ENCODE peak calls at places on chromosomes 12 and 14, in nine cellular contexts. One of them, this sample, is unnamed.

GRCh38 chr12:12804432-12804886 is 8.7 kb upstream of the DDX47 start:
- DNase-seq in endothelial cell of umbilical vein: peak
- DNase-seq in tibial nerve: no peak
- DNase-seq in transverse colon: no peak
- DNase-seq in stomach: no peak
- DNase-seq in uterus: no peak
- DNase-seq in NB4: no peak
- DNase-seq in esophagus squamous epithelium: no peak
- DNase-seq in heart left ventricle: no peak
- DNase-seq in this sample: no peak

GRCh38 chr12:108629156-108629555 is 4.5 kb downstream of the SELPLG start:
- DNase-seq in endothelial cell of umbilical vein: no peak
- DNase-seq in tibial nerve: no peak
- DNase-seq in transverse colon: peak
- DNase-seq in stomach: no peak
- DNase-seq in uterus: no peak
- DNase-seq in NB4: no peak
- DNase-seq in esophagus squamous epithelium: no peak
- DNase-seq in heart left ventricle: no peak
- DNase-seq in this sample: no peak

GRCh38 chr12:90585640-90586304 is 369.2 kb downstream of the CCER1 start:
- DNase-seq in endothelial cell of umbilical vein: peak
- DNase-seq in tibial nerve: no peak
- DNase-seq in transverse colon: no peak
- DNase-seq in stomach: no peak
- DNase-seq in uterus: no peak
- DNase-seq in NB4: no peak
- DNase-seq in esophagus squamous epithelium: no peak
- DNase-seq in heart left ventricle: no peak
- DNase-seq in this sample: no peak

GRCh38 chr14:69850736-69851112 is 28.5 kb upstream of the SMOC1 start:
- DNase-seq in endothelial cell of umbilical vein: no peak
- DNase-seq in tibial nerve: no peak
- DNase-seq in transverse colon: no peak
- DNase-seq in stomach: no peak
- DNase-seq in uterus: no peak
- DNase-seq in NB4: no peak
- DNase-seq in esophagus squamous epithelium: no peak
- DNase-seq in heart left ventricle: no peak
- DNase-seq in this sample: no peak

GRCh38 chr12:130832561-130833209 is 6.4 kb downstream of the STX2 start:
- DNase-seq in endothelial cell of umbilical vein: no peak
- DNase-seq in tibial nerve: no peak
- DNase-seq in transverse colon: no peak
- DNase-seq in stomach: no peak
- DNase-seq in uterus: no peak
- DNase-seq in NB4: peak
- DNase-seq in esophagus squamous epithelium: no peak
- DNase-seq in heart left ventricle: no peak
- DNase-seq in this sample: peak

GRCh38 chr14:24273422-24273998 is 2.1 kb upstream of the RABGGTA start:
- DNase-seq in endothelial cell of umbilical vein: no peak
- DNase-seq in tibial nerve: no peak
- DNase-seq in transverse colon: no peak
- DNase-seq in stomach: no peak
- DNase-seq in uterus: no peak
- DNase-seq in NB4: peak
- DNase-seq in esophagus squamous epithelium: no peak
- DNase-seq in heart left ventricle: no peak
- DNase-seq in this sample: no peak

GRCh38 chr12:29157486-29157946 is 8.4 kb downstream of the FAR2 start:
- DNase-seq in endothelial cell of umbilical vein: peak
- DNase-seq in tibial nerve: no peak
- DNase-seq in transverse colon: no peak
- DNase-seq in stomach: no peak
- DNase-seq in uterus: no peak
- DNase-seq in NB4: no peak
- DNase-seq in esophagus squamous epithelium: no peak
- DNase-seq in heart left ventricle: no peak
- DNase-seq in this sample: no peak

GRCh38 chr14:61690982-61691381 is 4.3 kb upstream of the HIF1A start:
- DNase-seq in endothelial cell of umbilical vein: no peak
- DNase-seq in tibial nerve: no peak
- DNase-seq in transverse colon: no peak
- DNase-seq in stomach: no peak
- DNase-seq in uterus: no peak
- DNase-seq in NB4: peak
- DNase-seq in esophagus squamous epithelium: no peak
- DNase-seq in heart left ventricle: no peak
- DNase-seq in this sample: no peak

GRCh38 chr14:54797986-54798385 is 104.6 kb downstream of the GCH1 start:
- DNase-seq in endothelial cell of umbilical vein: no peak
- DNase-seq in tibial nerve: no peak
- DNase-seq in transverse colon: no peak
- DNase-seq in stomach: no peak
- DNase-seq in uterus: no peak
- DNase-seq in NB4: no peak
- DNase-seq in esophagus squamous epithelium: no peak
- DNase-seq in heart left ventricle: no peak
- DNase-seq in this sample: no peak

GRCh38 chr14:60722836-60723217 is 1.3 kb downstream of the SIX4 start:
- DNase-seq in endothelial cell of umbilical vein: peak
- DNase-seq in tibial nerve: no peak
- DNase-seq in transverse colon: peak
- DNase-seq in stomach: no peak
- DNase-seq in uterus: no peak
- DNase-seq in NB4: no peak
- DNase-seq in esophagus squamous epithelium: no peak
- DNase-seq in heart left ventricle: no peak
- DNase-seq in this sample: no peak

GRCh38 chr12:60487284-60487683 is 891.5 kb downstream of the SLC16A7 start:
- DNase-seq in endothelial cell of umbilical vein: no peak
- DNase-seq in tibial nerve: no peak
- DNase-seq in transverse colon: no peak
- DNase-seq in stomach: no peak
- DNase-seq in uterus: no peak
- DNase-seq in NB4: no peak
- DNase-seq in esophagus squamous epithelium: no peak
- DNase-seq in heart left ventricle: no peak
- DNase-seq in this sample: no peak

GRCh38 chr14:69316449-69317391 is 56.8 kb downstream of the GALNT16 start:
- DNase-seq in endothelial cell of umbilical vein: peak
- DNase-seq in tibial nerve: peak
- DNase-seq in transverse colon: peak
- DNase-seq in stomach: no peak
- DNase-seq in uterus: peak
- DNase-seq in NB4: no peak
- DNase-seq in esophagus squamous epithelium: no peak
- DNase-seq in heart left ventricle: peak
- DNase-seq in this sample: peak

GRCh38 chr14:106317593-106317992 is 791.2 kb downstream of the TMEM121 start:
- DNase-seq in endothelial cell of umbilical vein: no peak
- DNase-seq in tibial nerve: no peak
- DNase-seq in transverse colon: no peak
- DNase-seq in stomach: no peak
- DNase-seq in uterus: no peak
- DNase-seq in NB4: no peak
- DNase-seq in esophagus squamous epithelium: no peak
- DNase-seq in heart left ventricle: no peak
- DNase-seq in this sample: no peak

DNA sequence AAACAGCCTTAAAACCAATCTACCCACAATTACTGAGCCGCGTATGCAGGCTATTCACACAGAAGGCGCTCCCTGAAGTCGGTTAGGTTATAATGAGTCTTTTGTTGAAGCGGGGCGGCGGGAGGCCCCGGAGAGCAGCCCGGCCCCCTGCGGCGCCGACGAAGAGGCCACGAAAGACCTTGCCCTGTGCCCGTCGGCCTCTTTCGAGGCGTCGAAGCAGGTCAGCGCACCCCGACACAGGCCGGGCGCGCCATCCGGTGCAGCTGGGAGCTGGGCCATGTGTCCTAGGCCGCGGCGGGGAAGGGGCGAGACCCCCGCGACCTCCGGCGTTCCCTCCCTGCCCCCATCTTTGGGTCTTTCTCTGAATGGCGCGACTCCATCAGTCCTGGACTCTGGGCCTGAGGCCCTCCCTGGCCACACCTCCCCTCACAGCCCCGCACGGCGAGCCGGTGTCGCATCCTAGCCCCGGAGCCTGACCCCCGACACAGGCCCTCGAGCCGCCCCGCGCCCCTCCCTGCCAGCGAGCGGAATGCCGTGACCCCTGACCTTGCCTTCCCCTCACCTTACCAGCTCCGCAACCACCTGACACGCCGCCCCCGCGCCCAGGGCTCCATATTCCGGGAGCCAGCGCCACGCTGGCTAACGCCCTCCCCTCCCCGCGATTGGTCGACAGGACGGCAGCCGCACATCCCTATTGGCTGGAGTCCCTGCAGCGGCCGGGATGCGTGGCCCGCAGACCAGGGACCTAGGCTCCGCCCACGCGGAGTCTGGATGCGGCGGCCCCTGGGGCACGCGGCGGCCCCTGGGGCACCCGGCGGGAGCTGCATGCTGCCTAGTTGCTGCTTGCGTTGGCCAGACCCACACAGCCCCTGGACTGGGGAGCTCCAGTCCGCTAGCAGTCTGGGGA is at the start of gene SLC11A2:
- DNase-seq in endothelial cell of umbilical vein: peak
- DNase-seq in tibial nerve: peak
- DNase-seq in transverse colon: peak
- DNase-seq in stomach: peak
- DNase-seq in uterus: peak
- DNase-seq in NB4: peak
- DNase-seq in esophagus squamous epithelium: peak
- DNase-seq in heart left ventricle: peak
- DNase-seq in this sample: peak
- TF ChIP-seq POLR2A in endothelial cell of umbilical vein: peak
- TF ChIP-seq POLR2A in tibial nerve: peak
- TF ChIP-seq POLR2A in transverse colon: peak
- TF ChIP-seq POLR2A in stomach: peak
- TF ChIP-seq POLR2A in uterus: peak
- TF ChIP-seq POLR2A in NB4: peak
- TF ChIP-seq POLR2A in esophagus squamous epithelium: peak
- TF ChIP-seq POLR2A in heart left ventricle: no peak
- TF ChIP-seq POLR2A in this sample: peak

GRCh38 chr12:102939670-102940222 is 17.7 kb upstream of the ASCL1 start:
- DNase-seq in endothelial cell of umbilical vein: no peak
- DNase-seq in tibial nerve: no peak
- DNase-seq in transverse colon: no peak
- DNase-seq in stomach: no peak
- DNase-seq in uterus: no peak
- DNase-seq in NB4: no peak
- DNase-seq in esophagus squamous epithelium: no peak
- DNase-seq in heart left ventricle: no peak
- DNase-seq in this sample: no peak
- TF ChIP-seq CTCF in endothelial cell of umbilical vein: no peak
- TF ChIP-seq CTCF in tibial nerve: no peak
- TF ChIP-seq CTCF in transverse colon: no peak
- TF ChIP-seq CTCF in stomach: no peak
- TF ChIP-seq CTCF in uterus: no peak
- TF ChIP-seq CTCF in NB4: no peak
- TF ChIP-seq CTCF in esophagus squamous epithelium: no peak
- TF ChIP-seq CTCF in heart left ventricle: no peak
- TF ChIP-seq CTCF in this sample: no peak

DNA sequence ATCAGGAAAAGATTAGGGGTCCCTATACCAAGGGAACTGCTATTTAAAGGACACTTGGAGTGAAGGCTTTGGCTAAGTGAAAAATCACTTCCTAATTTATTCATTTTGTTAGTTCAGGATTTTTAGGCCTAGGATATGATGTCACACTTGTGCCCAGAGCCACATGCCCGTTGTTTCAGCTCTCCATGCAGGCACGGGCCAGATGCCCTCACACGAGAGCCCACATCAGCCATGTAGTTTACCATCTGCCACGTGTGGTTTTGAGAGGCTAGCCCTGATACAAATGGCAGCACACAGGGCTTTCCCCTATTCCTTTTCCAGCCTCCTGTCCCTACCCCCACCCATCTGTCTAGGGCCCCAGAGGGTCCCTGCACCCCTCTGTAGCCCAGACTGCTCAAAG is 11.9 kb upstream of the LRP1-AS start:
- DNase-seq in endothelial cell of umbilical vein: no peak
- DNase-seq in tibial nerve: no peak
- DNase-seq in transverse colon: no peak
- DNase-seq in stomach: no peak
- DNase-seq in uterus: no peak
- DNase-seq in NB4: no peak
- DNase-seq in esophagus squamous epithelium: no peak
- DNase-seq in heart left ventricle: no peak
- DNase-seq in this sample: no peak
- TF ChIP-seq POLR2A in endothelial cell of umbilical vein: no peak
- TF ChIP-seq POLR2A in tibial nerve: no peak
- TF ChIP-seq POLR2A in transverse colon: no peak
- TF ChIP-seq POLR2A in stomach: no peak
- TF ChIP-seq POLR2A in uterus: no peak
- TF ChIP-seq POLR2A in NB4: no peak
- TF ChIP-seq POLR2A in esophagus squamous epithelium: no peak
- TF ChIP-seq POLR2A in heart left ventricle: no peak
- TF ChIP-seq POLR2A in this sample: no peak

GRCh38 chr14:94750371-94750770 is 19.5 kb downstream of the GSC start:
- DNase-seq in endothelial cell of umbilical vein: no peak
- DNase-seq in tibial nerve: no peak
- DNase-seq in transverse colon: no peak
- DNase-seq in stomach: no peak
- DNase-seq in uterus: no peak
- DNase-seq in NB4: no peak
- DNase-seq in esophagus squamous epithelium: no peak
- DNase-seq in heart left ventricle: no peak
- DNase-seq in this sample: no peak

GRCh38 chr14:94751321-94751720 is 18.6 kb downstream of the GSC start:
- DNase-seq in endothelial cell of umbilical vein: no peak
- DNase-seq in tibial nerve: no peak
- DNase-seq in transverse colon: no peak
- DNase-seq in stomach: no peak
- DNase-seq in uterus: no peak
- DNase-seq in NB4: no peak
- DNase-seq in esophagus squamous epithelium: no peak
- DNase-seq in heart left ventricle: no peak
- DNase-seq in this sample: no peak

GRCh38 chr14:94746131-94746530 is 23.8 kb downstream of the GSC start:
- DNase-seq in endothelial cell of umbilical vein: no peak
- DNase-seq in tibial nerve: no peak
- DNase-seq in transverse colon: no peak
- DNase-seq in stomach: no peak
- DNase-seq in uterus: no peak
- DNase-seq in NB4: no peak
- DNase-seq in esophagus squamous epithelium: no peak
- DNase-seq in heart left ventricle: no peak
- DNase-seq in this sample: no peak

GRCh38 chr14:94751956-94752355 is 18.0 kb downstream of the GSC start:
- DNase-seq in endothelial cell of umbilical vein: no peak
- DNase-seq in tibial nerve: no peak
- DNase-seq in transverse colon: no peak
- DNase-seq in stomach: no peak
- DNase-seq in uterus: no peak
- DNase-seq in NB4: no peak
- DNase-seq in esophagus squamous epithelium: no peak
- DNase-seq in heart left ventricle: no peak
- DNase-seq in this sample: no peak

GRCh38 chr14:94748667-94749347 is 21.1 kb downstream of the GSC start:
- DNase-seq in endothelial cell of umbilical vein: no peak
- DNase-seq in tibial nerve: no peak
- DNase-seq in transverse colon: peak
- DNase-seq in stomach: peak
- DNase-seq in uterus: no peak
- DNase-seq in NB4: peak
- DNase-seq in esophagus squamous epithelium: no peak
- DNase-seq in heart left ventricle: no peak
- DNase-seq in this sample: no peak
- TF ChIP-seq CTCF in endothelial cell of umbilical vein: peak
- TF ChIP-seq CTCF in tibial nerve: no peak
- TF ChIP-seq CTCF in transverse colon: no peak
- TF ChIP-seq CTCF in stomach: no peak
- TF ChIP-seq CTCF in uterus: no peak
- TF ChIP-seq CTCF in NB4: peak
- TF ChIP-seq CTCF in esophagus squamous epithelium: no peak
- TF ChIP-seq CTCF in heart left ventricle: peak
- TF ChIP-seq CTCF in this sample: no peak